ENCODE peak calls at places on chromosomes 7 and 10, in seven cellular contexts. T, E, Z, X, A, K and J are unnamed samples.

GRCh38 chr7:94395141-94396041 is 696 bp downstream of the COL1A2 start:
- DNase-seq in T (peak; percentile 51), E (peak; percentile 84), Z (peak; percentile 12), X (peak; percentile 76), A (peak; percentile 63), K (peak; percentile 55), J (peak; percentile 37)

GRCh38 chr7:2444476-2444875 is 31.7 kb downstream of the GRIFIN start:
- DNase-seq in T (no peak), E (no peak), Z (no peak), X (no peak), A (no peak), K (no peak), J (no peak)

GRCh38 chr7:139416405-139416804 is 56.7 kb downstream of the LUC7L2 start:
- DNase-seq in T (no peak), E (no peak), Z (no peak), X (no peak), A (no peak), K (no peak), J (no peak)

GRCh38 chr7:150399861-150400778 is 21.0 kb downstream of the ZNF775 start:
- DNase-seq in T (no peak), E (peak; percentile 80), Z (no peak), X (peak; percentile 72), A (no peak), K (no peak), J (no peak)

GRCh38 chr10:8365935-8366911 is 311.7 kb downstream of the GATA3 start:
- DNase-seq in T (no peak), E (no peak), Z (peak; percentile 12), X (no peak), A (peak; percentile 42), K (no peak), J (no peak)

GRCh38 chr7:155058861-155059355 is 11.2 kb upstream of the HTR5A start:
- DNase-seq in T (no peak), E (no peak), Z (no peak), X (no peak), A (no peak), K (no peak), J (no peak)

GRCh38 chr7:100166317-100166940 is 2.0 kb downstream of the GAL3ST4 start:
- DNase-seq in T (no peak), E (no peak), Z (no peak), X (peak; percentile 21), A (no peak), K (no peak), J (no peak)

GRCh38 chr10:132111121-132111731 is 45.5 kb downstream of the JAKMIP3 start:
- DNase-seq in T (no peak), E (no peak), Z (no peak), X (no peak), A (no peak), K (peak; percentile 43), J (no peak)

GRCh38 chr7:50393547-50394252 is 56.5 kb downstream of the FIGNL1 start:
- DNase-seq in T (no peak), E (peak; percentile 25), Z (no peak), X (no peak), A (no peak), K (no peak), J (no peak)

GRCh38 chr7:38682602-38683001 is 51.4 kb upstream of the AMPH start:
- DNase-seq in T (no peak), E (no peak), Z (no peak), X (no peak), A (no peak), K (no peak), J (no peak)

GRCh38 chr10:127945948-127946347 is 39.0 kb downstream of the PTPRE start:
- DNase-seq in T (no peak), E (no peak), Z (no peak), X (no peak), A (no peak), K (no peak), J (no peak)

GRCh38 chr10:4023997-4024396 is 239.0 kb upstream of the KLF6 start:
- DNase-seq in T (no peak), E (no peak), Z (no peak), X (no peak), A (no peak), K (no peak), J (no peak)

GRCh38 chr10:97355571-97355975 is 21.0 kb upstream of the FRAT2 start:
- DNase-seq in T (no peak), E (no peak), Z (no peak), X (no peak), A (no peak), K (peak; percentile 58), J (no peak)

GRCh38 chr10:91605968-91606367 is 26.9 kb downstream of the PPP1R3C start:
- DNase-seq in T (no peak), E (no peak), Z (no peak), X (no peak), A (no peak), K (peak; percentile 4), J (no peak)

GRCh38 chr10:119029613-119030420 is at the start of gene NANOS1:
- DNase-seq in T (no peak), E (peak; percentile 48), Z (no peak), X (no peak), A (no peak), K (peak; percentile 80), J (no peak)

GRCh38 chr10:120574986-120575385 is 118.0 kb downstream of the PLPP4 start:
- DNase-seq in T (no peak), E (no peak), Z (no peak), X (no peak), A (no peak), K (no peak), J (no peak)
- TF ChIP-seq TAF1 in T (no peak), E (no peak), Z (no peak), X (no peak), A (no peak), K (no peak), J (no peak)

GRCh38 chr10:49608925-49609282 is 1.2 kb upstream of the SLC18A3 start:
- DNase-seq in T (no peak), E (no peak), Z (no peak), X (no peak), A (no peak), K (no peak), J (no peak)

GRCh38 chr10:49611166-49611814 is 1.2 kb downstream of the SLC18A3 start:
- DNase-seq in T (no peak), E (no peak), Z (no peak), X (no peak), A (no peak), K (peak; percentile 82), J (no peak)

GRCh38 chr10:49610735-49611165 is 640 bp downstream of the SLC18A3 start:
- DNase-seq in T (no peak), E (no peak), Z (no peak), X (peak; percentile 78), A (no peak), K (no peak), J (no peak)

GRCh38 chr10:49609283-49610014 is 661 bp upstream of the SLC18A3 start:
- DNase-seq in T (no peak), E (no peak), Z (no peak), X (peak; percentile 92), A (no peak), K (peak; percentile 83), J (no peak)

DNA sequence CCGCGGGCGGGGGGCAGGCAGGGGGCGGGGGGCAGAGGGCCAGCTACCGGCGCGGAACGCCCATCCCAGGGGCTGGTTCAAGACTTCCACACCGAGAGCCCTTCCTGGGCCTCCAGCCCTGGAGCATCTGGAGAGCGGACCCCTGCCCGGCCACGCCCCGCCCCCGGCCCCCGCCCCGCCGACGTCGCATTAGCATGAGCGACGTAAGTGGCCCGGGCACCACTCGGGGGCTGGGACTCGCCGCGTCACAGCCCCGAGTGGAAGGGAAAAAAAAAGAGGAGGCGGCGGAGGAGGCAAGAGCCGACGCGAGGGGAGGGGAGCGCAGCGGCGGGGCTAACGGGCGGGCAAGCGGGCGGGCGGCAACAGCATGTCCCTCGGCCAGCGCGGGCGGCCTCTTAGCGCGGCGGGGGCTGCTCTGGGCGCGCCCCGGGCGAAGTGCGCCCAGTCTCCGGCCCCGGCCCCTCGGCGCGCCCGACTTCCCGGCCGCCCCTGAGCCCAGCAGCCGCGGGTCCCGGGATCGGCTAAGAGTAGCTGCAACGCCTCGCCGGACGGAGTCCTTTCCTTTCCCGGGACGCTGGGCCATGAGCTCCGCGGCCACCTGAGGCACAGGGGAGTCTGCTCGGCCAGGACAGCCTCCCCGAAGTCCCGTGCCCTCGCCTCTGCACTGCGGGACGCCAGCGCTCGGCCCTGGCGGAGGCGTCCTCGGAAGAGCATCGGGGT is at the start of gene SLC18A3:
- DNase-seq in T (no peak), E (no peak), Z (no peak), X (peak; percentile 95), A (no peak), K (peak; percentile 71), J (no peak)
- TF ChIP-seq TAF1 in T (no peak), E (no peak), Z (no peak), X (no peak), A (no peak), K (no peak), J (no peak)

DNA sequence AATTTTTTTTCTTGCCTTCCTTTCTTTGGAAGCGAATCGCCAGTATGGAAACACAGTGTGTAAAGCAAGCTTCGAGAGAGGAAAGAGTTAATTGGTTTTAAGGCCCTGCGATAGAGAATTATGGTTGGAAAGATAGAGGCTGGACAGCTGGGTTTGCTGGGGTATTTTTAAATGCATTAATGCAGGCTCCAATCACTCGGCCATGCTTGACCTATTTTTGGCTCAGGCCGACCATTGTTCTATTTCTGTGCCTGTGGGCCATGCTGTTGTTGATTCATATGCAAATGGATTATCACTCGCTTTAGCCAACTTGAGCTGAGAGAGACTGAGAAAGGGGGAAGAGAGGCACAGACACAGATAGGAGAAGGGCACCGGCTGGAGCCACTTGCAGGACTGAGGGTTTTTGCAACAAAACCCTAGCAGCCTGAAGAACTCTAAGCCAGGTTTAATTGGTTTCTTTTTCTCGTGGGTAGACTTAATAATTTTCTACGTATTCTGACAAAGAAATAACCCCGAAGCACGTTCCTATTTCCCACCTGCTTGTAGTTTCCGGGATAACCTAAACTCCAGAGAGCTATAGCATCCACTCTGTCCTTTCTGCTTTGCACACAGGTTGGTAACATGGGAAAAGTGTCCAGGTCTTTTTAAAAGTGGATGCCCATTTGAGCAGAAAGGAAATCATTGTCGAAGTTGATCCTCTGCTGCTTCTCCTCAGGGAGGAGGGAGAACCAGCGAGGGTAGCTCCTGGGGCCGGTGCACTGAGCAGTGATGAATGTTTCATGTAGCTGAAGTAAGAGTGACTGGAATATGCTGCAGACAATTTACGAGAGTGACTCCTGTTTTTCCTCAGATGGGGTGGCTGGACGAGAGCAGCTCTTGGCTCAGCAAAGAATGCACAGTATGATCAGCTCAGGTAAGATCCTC is at the start of gene HDAC9:
- DNase-seq in T (no peak), E (no peak), Z (peak; percentile 56), X (peak; percentile 49), A (no peak), K (peak; percentile 57), J (no peak)
- TF ChIP-seq TAF1 in T (no peak), E (no peak), Z (peak; percentile 52), X (peak; percentile 67), A (no peak), K (peak; percentile 89), J (peak; percentile 61)

DNA sequence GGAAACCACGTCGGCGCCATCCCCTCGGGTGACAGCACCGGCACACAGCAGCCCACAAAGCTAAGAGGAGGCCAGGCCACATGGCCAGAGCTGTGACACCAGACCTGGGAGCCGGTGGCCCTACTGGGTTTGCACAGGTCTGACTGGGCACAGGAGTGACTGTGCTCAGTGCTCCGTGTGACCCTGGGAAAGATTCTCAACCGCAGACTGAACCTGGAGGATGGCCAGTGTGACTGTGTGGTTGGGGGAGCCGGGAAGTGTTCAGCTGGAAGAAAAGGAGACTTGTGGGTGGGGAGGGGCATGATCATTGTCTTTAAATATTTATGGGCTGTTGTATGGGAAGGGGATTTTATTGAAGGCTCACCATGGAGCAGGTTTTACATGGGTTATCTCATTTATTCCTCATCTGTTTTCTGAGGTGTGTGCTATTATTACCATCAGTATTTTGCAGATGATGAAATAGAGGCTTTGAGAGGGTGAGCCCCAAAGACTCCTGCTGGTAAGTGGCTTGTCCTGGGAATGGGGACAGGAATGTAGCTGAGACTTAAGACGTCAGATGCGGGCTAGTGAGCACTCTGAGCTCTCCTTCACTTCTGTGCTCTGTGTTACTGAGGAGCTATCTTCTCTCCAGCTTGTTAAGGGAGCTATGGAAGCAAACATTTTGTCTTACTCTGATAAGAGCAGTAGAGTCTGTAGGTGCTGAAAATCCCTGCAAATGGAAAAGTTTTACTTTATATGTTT is 127.5 kb downstream of the TMEM178B start:
- DNase-seq in T (no peak), E (no peak), Z (no peak), X (no peak), A (no peak), K (no peak), J (no peak)
- TF ChIP-seq TAF1 in T (no peak), E (no peak), Z (no peak), X (no peak), A (no peak), K (no peak), J (no peak)